ENCODE peak calls at places on chromosome 3, in five cellular contexts. F is amniotic stem cell; Z is neuronal stem cell; P is CD8-positive, alpha-beta T cell; M is nephron progenitor cell. E is an unnamed sample.
A peak's percentile ranks its signal among the peaks of the same experiment; 100 is the strongest.

GRCh38 chr3:190038050-190038631 is 82.6 kb downstream of the P3H2 start:
- DNase-seq in F (no peak), Z (no peak), P (no peak), M (no peak), E (no peak)

GRCh38 chr3:4943553-4943952 is 35.7 kb upstream of the BHLHE40 start:
- DNase-seq in F (no peak), Z (no peak), P (no peak), M (no peak), E (no peak)

GRCh38 chr3:194138732-194139084 is 2.8 kb downstream of the HES1 start:
- DNase-seq in F (no peak), Z (no peak), P (no peak), M (no peak), E (no peak)

GRCh38 chr3:71218508-71218907 is 365.0 kb downstream of the FOXP1 start:
- DNase-seq in F (no peak), Z (no peak), P (no peak), M (no peak), E (no peak)

GRCh38 chr3:122101646-122102045 is 46.5 kb downstream of the CD86 start:
- DNase-seq in F (peak; percentile 55), Z (peak; percentile 43), P (no peak), M (no peak), E (no peak)

GRCh38 chr3:127629462-127630403 is 748 bp downstream of the PODXL2 start:
- DNase-seq in F (no peak), Z (no peak), P (peak; percentile 13), M (no peak), E (no peak)

GRCh38 chr3:123344175-123344908 is 104.5 kb downstream of the ADCY5 start:
- DNase-seq in F (no peak), Z (no peak), P (no peak), M (no peak), E (no peak)

GRCh38 chr3:150147776-150148175 is 177.1 kb upstream of the PFN2 start:
- DNase-seq in F (peak; percentile 22), Z (no peak), P (no peak), M (no peak), E (no peak)

GRCh38 chr3:133836497-133837158 is 31.0 kb downstream of the SRPRB start:
- DNase-seq in F (no peak), Z (no peak), P (no peak), M (no peak), E (no peak)

GRCh38 chr3:48614044-48614443 is 4.6 kb upstream of the UQCRC1 start:
- DNase-seq in F (no peak), Z (no peak), P (no peak), M (no peak), E (no peak)